ENCODE peak calls at places on chromosomes 5 and 9, in eight cellular contexts. R is ELR, Y is T1000, U is WTC11, G is cardiac fibroblast, S is GM23248, C is COR-L47, W is SHP77 treated with DMSO at 0.1 percent for 48 hours. M is an unnamed sample.

GRCh38 chr5:145362261-145362660 is 472.9 kb downstream of the PRELID2 start:
- DNase-seq in R (peak), Y (no peak), U (no peak), G (peak), S (peak), C (no peak), W (no peak), M (peak)

GRCh38 chr5:53874409-53874808 is 314.0 kb downstream of the NDUFS4 start:
- DNase-seq in R (peak), Y (no peak), U (peak), G (peak), S (peak), C (peak), W (no peak), M (peak)

GRCh38 chr5:172007153-172007794 is 836 bp upstream of the FBXW11 start:
- DNase-seq in R (peak), Y (no peak), U (no peak), G (peak), S (peak), C (no peak), W (no peak), M (peak)

GRCh38 chr9:93258419-93258817 is 74.5 kb downstream of the WNK2 start:
- DNase-seq in R (no peak), Y (no peak), U (no peak), G (no peak), S (no peak), C (no peak), W (no peak), M (no peak)

GRCh38 chr9:111298831-111299603 is 31.0 kb downstream of the OR2K2 start:
- DNase-seq in R (peak), Y (no peak), U (no peak), G (peak), S (peak), C (no peak), W (peak), M (peak)

GRCh38 chr9:16100596-16101091 is 547.8 kb downstream of the CCDC171 start:
- DNase-seq in R (no peak), Y (no peak), U (no peak), G (peak), S (no peak), C (no peak), W (no peak), M (peak)

GRCh38 chr9:127756233-127756632 is 21.1 kb upstream of the TOR2A start:
- DNase-seq in R (no peak), Y (no peak), U (no peak), G (no peak), S (no peak), C (no peak), W (no peak), M (no peak)

GRCh38 chr5:176642675-176643490 is 4.4 kb upstream of the TSPAN17 start:
- DNase-seq in R (no peak), Y (no peak), U (no peak), G (no peak), S (peak), C (no peak), W (no peak), M (no peak)

GRCh38 chr5:179292681-179293080 is 52.6 kb downstream of the ADAMTS2 start:
- DNase-seq in R (no peak), Y (no peak), U (no peak), G (no peak), S (no peak), C (no peak), W (no peak), M (no peak)

GRCh38 chr9:129451089-129451656 is 169.7 kb downstream of the C9orf50 start:
- DNase-seq in R (no peak), Y (no peak), U (no peak), G (peak), S (peak), C (no peak), W (no peak), M (no peak)

GRCh38 chr9:123724211-123724831 is 205.6 kb downstream of the DENND1A start:
- DNase-seq in R (peak), Y (no peak), U (no peak), G (peak), S (peak), C (peak), W (no peak), M (peak)

GRCh38 chr9:93684806-93685553 is 108.6 kb downstream of the PHF2 start:
- DNase-seq in R (peak), Y (no peak), U (peak), G (peak), S (peak), C (peak), W (no peak), M (peak)

GRCh38 chr9:135381911-135382310 is 97.7 kb upstream of the PPP1R26 start:
- DNase-seq in R (no peak), Y (no peak), U (no peak), G (no peak), S (no peak), C (no peak), W (no peak), M (no peak)

GRCh38 chr9:104988539-104988938 is 60.6 kb upstream of the ABCA1 start:
- DNase-seq in R (no peak), Y (no peak), U (no peak), G (peak), S (no peak), C (no peak), W (no peak), M (no peak)

GRCh38 chr9:106069241-106069640 is 374.9 kb downstream of the TMEM38B start:
- DNase-seq in R (no peak), Y (no peak), U (no peak), G (no peak), S (no peak), C (no peak), W (no peak), M (no peak)

GRCh38 chr9:104872959-104873850 is 54.8 kb downstream of the ABCA1 start:
- DNase-seq in R (peak), Y (peak), U (no peak), G (peak), S (peak), C (no peak), W (no peak), M (peak)

GRCh38 chr9:36207016-36207415 is 16.3 kb downstream of the CLTA start:
- DNase-seq in R (peak), Y (no peak), U (no peak), G (no peak), S (peak), C (no peak), W (no peak), M (peak)

GRCh38 chr5:10469253-10470030 is 27.8 kb downstream of the ROPN1L start:
- DNase-seq in R (peak), Y (no peak), U (no peak), G (no peak), S (peak), C (no peak), W (no peak), M (no peak)

GRCh38 chr5:170747357-170747756 is 36.2 kb upstream of the GABRP start:
- DNase-seq in R (no peak), Y (no peak), U (no peak), G (no peak), S (no peak), C (no peak), W (no peak), M (no peak)

GRCh38 chr9:116937361-116937760 is 250.3 kb downstream of the TRIM32 start:
- DNase-seq in R (peak), Y (no peak), U (no peak), G (no peak), S (peak), C (no peak), W (no peak), M (no peak)

GRCh38 chr9:116149844-116150243 is 3.7 kb upstream of the PAPPA start:
- DNase-seq in R (peak), Y (no peak), U (peak), G (no peak), S (peak), C (peak), W (peak), M (peak)

GRCh38 chr9:16985559-16986348 is 115.3 kb upstream of the BNC2 start:
- DNase-seq in R (peak), Y (no peak), U (no peak), G (peak), S (peak), C (no peak), W (no peak), M (peak)

GRCh38 chr5:177600458-177601018 is 606 bp downstream of the B4GALT7 start:
- DNase-seq in R (peak), Y (no peak), U (no peak), G (peak), S (peak), C (no peak), W (no peak), M (peak)

GRCh38 chr9:134328341-134328840 is 2.1 kb downstream of the RXRA start:
- DNase-seq in R (no peak), Y (no peak), U (no peak), G (peak), S (peak), C (no peak), W (no peak), M (peak)

GRCh38 chr5:132688536-132689409 is 15.0 kb downstream of the IL4 start:
- DNase-seq in R (no peak), Y (no peak), U (no peak), G (peak), S (peak), C (no peak), W (no peak), M (peak)

GRCh38 chr5:136311999-136312398 is 53.3 kb downstream of the TRPC7 start:
- DNase-seq in R (no peak), Y (no peak), U (peak), G (no peak), S (no peak), C (no peak), W (no peak), M (no peak)

GRCh38 chr9:18351216-18351615 is 122.7 kb upstream of the ADAMTSL1 start:
- DNase-seq in R (no peak), Y (no peak), U (no peak), G (no peak), S (no peak), C (no peak), W (no peak), M (peak)

GRCh38 chr5:116806879-116807278 is 232.3 kb upstream of the SEMA6A start:
- DNase-seq in R (no peak), Y (no peak), U (no peak), G (no peak), S (no peak), C (no peak), W (no peak), M (no peak)

GRCh38 chr9:135728436-135729110 is 26.6 kb downstream of the KCNT1 start:
- DNase-seq in R (no peak), Y (no peak), U (no peak), G (no peak), S (no peak), C (no peak), W (no peak), M (no peak)

GRCh38 chr5:93677344-93678021 is 63.9 kb downstream of the POU5F2 start:
- DNase-seq in R (peak), Y (peak), U (peak), G (peak), S (peak), C (peak), W (peak), M (peak)

GRCh38 chr5:154478224-154478565 is at the start of gene HAND1:
- DNase-seq in R (peak), Y (peak), U (peak), G (peak), S (peak), C (peak), W (no peak), M (peak)

GRCh38 chr9:136572003-136572595 is 26.3 kb upstream of the NOTCH1 start:
- DNase-seq in R (peak), Y (peak), U (peak), G (peak), S (no peak), C (no peak), W (no peak), M (no peak)

GRCh38 chr5:40318378-40318777 is 361.3 kb upstream of the PTGER4 start:
- DNase-seq in R (no peak), Y (no peak), U (no peak), G (no peak), S (no peak), C (no peak), W (no peak), M (no peak)

GRCh38 chr9:124559871-124560270 is 52.7 kb upstream of the NR5A1 start:
- DNase-seq in R (peak), Y (no peak), U (no peak), G (peak), S (peak), C (no peak), W (no peak), M (peak)